ENCODE peak calls at places on chromosomes 5 and 9, in six cellular contexts. K is upper lobe of right lung, J is Peyer's patch, I is fibroblast of the aortic adventitia, B is AG04449, F is psoas muscle. Z is an unnamed sample.
A peak's percentile ranks its signal among the peaks of the same experiment; 100 is the strongest.

GRCh38 chr9:29312327-29312726 is 1739.0 kb upstream of the C9orf72 start:
- DNase-seq in B (no peak), F (no peak), J (no peak), K (no peak), I (no peak), Z (no peak)

GRCh38 chr5:759781-760362 is 24.7 kb downstream of the ZDHHC11B start:
- DNase-seq in F (no peak), I (no peak), B (no peak), J (no peak), K (peak; percentile 38), Z (peak; percentile 3)

GRCh38 chr5:176647870-176648466 is 684 bp downstream of the TSPAN17 start:
- DNase-seq in J (peak; percentile 67), I (peak; percentile 16), K (peak; percentile 85), F (peak; percentile 74), B (no peak), Z (no peak)

GRCh38 chr5:135031146-135031812 is 2.7 kb downstream of the PITX1 start:
- DNase-seq in B (no peak), F (peak; percentile 63), J (no peak), K (no peak), I (no peak), Z (no peak)

GRCh38 chr5:33444542-33444941 is 3.8 kb downstream of the TARS1 start:
- DNase-seq in J (no peak), B (no peak), K (no peak), I (no peak), F (no peak), Z (no peak)

GRCh38 chr9:101184813-101185278 is 156.3 kb downstream of the PLPPR1 start:
- DNase-seq in J (no peak), K (no peak), I (no peak), B (no peak), F (no peak), Z (no peak)

GRCh38 chr5:31396611-31397295 is 135.1 kb downstream of the DROSHA start:
- DNase-seq in I (peak; percentile 6), F (no peak), K (no peak), B (no peak), J (no peak), Z (no peak)

GRCh38 chr5:160266752-160267345 is 37.5 kb downstream of the FABP6 start:
- DNase-seq in I (no peak), K (peak; percentile 18), J (no peak), F (no peak), B (no peak), Z (no peak)

GRCh38 chr5:73464016-73464745 is 15.6 kb upstream of the FOXD1 start:
- DNase-seq in I (peak; percentile 96), K (no peak), F (no peak), B (no peak), J (no peak), Z (no peak)

GRCh38 chr5:175469916-175470315 is 8.4 kb upstream of the SFXN1 start:
- DNase-seq in J (no peak), K (no peak), B (no peak), F (no peak), I (no peak), Z (no peak)

GRCh38 chr5:8756498-8757084 is 789.3 kb downstream of the SEMA5A start:
- DNase-seq in J (no peak), K (no peak), I (peak; percentile 70), B (no peak), F (no peak), Z (peak; percentile 57)

GRCh38 chr9:127904888-127905728 is 5.7 kb upstream of the ST6GALNAC6 start:
- DNase-seq in F (no peak), J (no peak), K (peak; percentile 64), I (no peak), B (no peak), Z (no peak)

GRCh38 chr5:1240496-1241260 is 15.5 kb downstream of the SLC6A18 start:
- DNase-seq in K (no peak), I (no peak), B (no peak), F (no peak), J (no peak), Z (no peak)

GRCh38 chr5:37448941-37449340 is 69.8 kb downstream of the WDR70 start:
- DNase-seq in K (no peak), J (no peak), B (no peak), I (peak; percentile 30), F (no peak), Z (no peak)

GRCh38 chr5:1213508-1214162 is 11.5 kb upstream of the SLC6A18 start:
- DNase-seq in I (no peak), K (no peak), J (no peak), B (no peak), F (peak; percentile 27), Z (no peak)

GRCh38 chr5:100852988-100853449 is 50.1 kb downstream of the ST8SIA4 start:
- DNase-seq in K (no peak), I (no peak), F (no peak), J (no peak), B (no peak), Z (no peak)

GRCh38 chr9:34988218-34989055 is 1.1 kb upstream of the DNAJB5 start:
- DNase-seq in F (peak; percentile 71), K (no peak), J (no peak), I (no peak), B (no peak), Z (no peak)

GRCh38 chr5:81450940-81451339 is 57.0 kb upstream of the ACOT12 start:
- DNase-seq in I (peak; percentile 49), J (no peak), B (no peak), F (no peak), K (no peak), Z (no peak)

GRCh38 chr9:135604437-135605237 is 34.7 kb downstream of the GLT6D1 start:
- DNase-seq in B (no peak), K (peak; percentile 61), F (no peak), I (no peak), J (peak; percentile 44), Z (no peak)

GRCh38 chr9:8172000-8172399 is 372.4 kb upstream of the DMAC1 start:
- DNase-seq in J (no peak), K (no peak), B (no peak), F (no peak), I (no peak), Z (no peak)

GRCh38 chr5:107542428-107542827 is 128.3 kb downstream of the EFNA5 start:
- DNase-seq in F (peak; percentile 86), J (no peak), B (no peak), K (peak; percentile 82), I (peak; percentile 89), Z (no peak)

GRCh38 chr5:39091940-39092580 is 17.9 kb upstream of the RICTOR start:
- DNase-seq in I (no peak), J (no peak), B (no peak), F (no peak), K (no peak), Z (no peak)
- H3K4me3 ChIP-seq in I (no peak overlapping the region), J (no peak overlapping the region), B (no peak overlapping the region), F (no peak overlapping the region), K (no peak overlapping the region), Z (no peak overlapping the region)

DNA sequence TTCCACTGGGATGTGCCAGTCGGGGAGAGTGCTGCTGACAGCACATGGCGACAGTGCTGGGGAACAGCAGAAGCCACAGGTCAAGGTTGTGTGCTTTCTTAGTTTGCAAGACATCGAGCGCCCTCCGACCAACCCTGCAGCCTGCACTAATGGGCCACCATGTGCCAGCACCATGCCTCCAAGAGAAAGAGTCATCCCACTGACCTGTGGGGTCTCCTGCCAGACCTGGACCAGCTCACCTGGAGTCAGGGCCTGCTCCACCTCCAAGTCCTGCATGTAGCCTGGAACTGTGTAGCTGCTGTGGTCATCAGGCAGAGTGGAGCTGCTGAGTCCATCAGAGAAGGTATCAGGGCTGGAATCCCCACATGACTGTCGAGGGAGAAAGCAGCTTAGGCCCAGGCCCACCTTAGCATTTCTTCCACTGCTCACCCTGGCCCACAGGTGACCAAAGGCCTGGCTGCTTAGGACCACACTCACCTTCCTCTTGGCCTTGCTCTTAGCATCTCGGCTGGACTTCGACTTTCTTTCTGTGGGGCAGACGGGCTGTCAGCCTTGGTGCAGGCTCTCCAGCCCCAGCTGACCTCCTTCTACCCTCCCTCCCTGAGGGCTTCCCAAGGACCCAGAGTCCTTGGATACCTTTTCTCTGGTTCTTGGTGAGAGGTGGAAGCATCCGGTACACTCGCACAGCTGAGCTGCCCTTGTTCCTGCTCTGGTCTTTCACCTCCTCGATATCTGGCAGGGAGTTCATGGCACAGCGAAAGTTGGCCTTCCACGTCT is 4.1 kb downstream of the IRF1 start:
- DNase-seq in I (no peak), F (no peak), B (no peak), K (peak; percentile 54), J (peak; percentile 46), Z (no peak)
- H3K4me3 ChIP-seq in I (no peak overlapping the region), F (no peak overlapping the region), B (no peak overlapping the region), K (no peak overlapping the region), J (no peak overlapping the region), Z (peak overlapping the region; percentile 93)

DNA sequence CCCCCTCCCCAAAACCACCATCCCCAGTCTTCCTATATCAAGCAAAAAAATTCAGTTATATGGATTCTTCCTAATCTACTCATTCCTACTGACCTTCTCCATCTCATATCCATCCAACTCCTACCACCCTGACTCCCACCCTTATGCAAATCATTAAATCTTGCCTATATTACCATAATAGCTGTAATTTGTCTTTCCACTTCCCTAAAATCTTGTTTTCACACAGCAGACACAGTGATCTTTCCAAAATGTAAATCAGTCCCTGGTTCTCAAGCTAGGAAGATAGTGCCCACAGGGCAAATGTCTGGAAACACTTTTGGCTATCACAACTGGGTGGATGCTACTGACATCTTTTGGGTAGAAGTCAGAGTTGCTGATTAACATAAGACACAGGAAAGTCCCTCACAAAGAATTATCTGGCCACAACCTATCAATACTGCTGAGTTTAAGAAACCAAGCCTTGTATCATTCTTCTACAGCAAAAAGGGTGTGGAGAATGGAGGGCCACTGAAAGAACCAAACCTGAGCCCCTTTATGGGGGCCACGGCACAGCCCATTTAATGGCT is 1.4 kb downstream of the SRA1 start:
- DNase-seq in I (no peak), B (no peak), F (no peak), J (no peak), K (no peak), Z (no peak)
- H3K4me3 ChIP-seq in I (peak overlapping the region; percentile 84), B (peak overlapping the region; percentile 86), F (peak overlapping the region; percentile 86), J (no peak overlapping the region), K (peak overlapping the region; percentile 86), Z (peak overlapping the region; percentile 84)

DNA sequence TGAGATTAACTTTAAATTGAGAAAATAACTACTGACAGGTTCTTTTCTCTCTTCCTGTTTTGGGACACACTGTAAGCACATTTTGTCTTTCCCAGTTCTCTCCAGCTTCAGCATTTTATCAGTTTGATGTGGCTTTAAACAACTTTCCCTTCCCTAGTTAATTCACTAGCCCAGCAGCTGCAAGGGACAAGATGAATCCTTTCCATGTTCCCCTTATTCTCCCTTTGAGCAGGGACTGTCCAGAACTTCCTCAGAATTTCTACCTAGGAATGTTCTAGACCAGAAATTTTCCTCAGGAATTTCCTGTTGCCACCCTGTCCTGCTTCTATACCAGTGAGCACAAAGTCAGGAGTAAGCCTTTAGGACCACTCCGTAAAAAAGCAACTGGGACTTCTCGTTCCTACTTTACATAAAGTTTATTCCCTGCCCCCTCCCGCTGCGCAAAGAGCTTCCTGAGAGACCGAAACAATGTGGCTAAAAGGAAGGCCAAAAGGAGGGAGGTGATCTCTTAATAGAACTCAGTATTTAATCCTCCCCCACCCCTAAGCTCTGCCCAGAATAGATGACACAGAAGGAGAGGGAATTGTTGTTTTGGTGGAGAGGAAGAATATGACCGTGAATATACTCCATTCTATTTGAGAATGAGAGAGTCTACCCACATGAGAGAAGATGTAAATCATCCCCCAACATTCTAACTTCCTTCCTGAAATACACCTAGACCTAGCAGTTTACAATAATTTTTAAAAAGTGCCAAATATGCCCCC is 61.9 kb downstream of the GLIS3 start:
- DNase-seq in I (peak; percentile 33), B (no peak), F (no peak), K (no peak), J (no peak), Z (no peak)
- H3K4me3 ChIP-seq in I (no peak overlapping the region), B (no peak overlapping the region), F (no peak overlapping the region), K (no peak overlapping the region), J (no peak overlapping the region), Z (no peak overlapping the region)